ENCODE peak calls at places on chromosomes 11 and 22, in seven cellular contexts. Z, C, S, A, P, O and X are unnamed samples.

GRCh38 chr11:118649941-118650340 is 29.5 kb downstream of the TREH start:
- DNase-seq in Z (no peak), P (no peak), A (no peak), S (no peak), C (peak; percentile 49), O (no peak), X (no peak)

GRCh38 chr11:69889400-69890372 is 70.5 kb upstream of the FGF3 start:
- DNase-seq in C (no peak), Z (no peak), O (no peak), S (no peak), A (no peak), P (no peak), X (no peak)

GRCh38 chr11:74171630-74172465 is 759 bp downstream of the PPME1 start:
- DNase-seq in S (no peak), P (no peak), Z (no peak), O (no peak), A (no peak), C (no peak), X (no peak)

GRCh38 chr22:38017272-38017920 is 33.0 kb upstream of the SOX10 start:
- DNase-seq in P (peak; percentile 83), C (no peak), Z (no peak), O (peak; percentile 93), A (no peak), S (no peak), X (no peak)

GRCh38 chr11:85464283-85464682 is 162.9 kb downstream of the DLG2 start:
- DNase-seq in P (no peak), S (no peak), O (no peak), C (no peak), A (no peak), Z (no peak), X (no peak)

GRCh38 chr11:103395612-103396011 is 286.4 kb downstream of the DYNC2H1 start:
- DNase-seq in O (no peak), C (peak; percentile 24), Z (no peak), A (no peak), P (no peak), S (no peak), X (no peak)

GRCh38 chr11:14924291-14924690 is 32.3 kb upstream of the CYP2R1 start:
- DNase-seq in O (no peak), P (no peak), Z (no peak), A (no peak), C (no peak), S (no peak), X (no peak)

GRCh38 chr22:37282385-37282677 is at the start of gene CYTH4:
- DNase-seq in A (no peak), P (peak; percentile 43), Z (no peak), O (peak; percentile 80), S (no peak), C (no peak), X (peak; percentile 83)

GRCh38 chr11:69000831-69001245 is 12.2 kb downstream of the MRGPRF start:
- DNase-seq in A (no peak), O (peak; percentile 93), S (peak; percentile 60), Z (no peak), C (peak; percentile 68), P (no peak), X (no peak)

GRCh38 chr11:57668467-57668890 is 565 bp downstream of the ZDHHC5 start:
- DNase-seq in A (no peak), P (no peak), C (no peak), Z (peak; percentile 45), S (no peak), O (no peak), X (no peak)

GRCh38 chr11:71991494-71991893 is 7.2 kb upstream of the IL18BP start:
- DNase-seq in C (no peak), Z (no peak), S (no peak), O (no peak), A (no peak), P (no peak), X (no peak)

GRCh38 chr11:119624102-119624615 is 104.8 kb downstream of the NECTIN1 start:
- DNase-seq in C (no peak), A (peak; percentile 30), P (no peak), Z (no peak), S (peak; percentile 36), O (peak; percentile 52), X (no peak)

GRCh38 chr11:44286268-44286880 is 23.6 kb downstream of the ALX4 start:
- DNase-seq in O (no peak), P (peak; percentile 55), A (peak; percentile 60), Z (peak; percentile 66), S (peak; percentile 89), C (peak; percentile 69), X (peak; percentile 56)

GRCh38 chr11:87352759-87353707 is 315.3 kb downstream of the TMEM135 start:
- DNase-seq in S (peak; percentile 79), A (peak; percentile 87), C (peak; percentile 91), O (peak; percentile 88), P (peak; percentile 77), Z (peak; percentile 88), X (peak; percentile 80)

GRCh38 chr11:503179-503981 is 3.7 kb downstream of the RNH1 start:
- DNase-seq in C (peak; percentile 26), A (no peak), O (peak; percentile 84), Z (no peak), S (no peak), P (no peak), X (no peak)

GRCh38 chr22:44889233-44889878 is 120.4 kb downstream of the PHF21B start:
- DNase-seq in S (no peak), P (no peak), O (no peak), C (no peak), Z (no peak), A (no peak), X (no peak)

GRCh38 chr22:44891293-44891747 is 118.5 kb downstream of the PHF21B start:
- DNase-seq in S (no peak), P (no peak), O (no peak), Z (no peak), C (no peak), A (no peak), X (no peak)

GRCh38 chr22:44891791-44892190 is 118.0 kb downstream of the PHF21B start:
- DNase-seq in P (no peak), A (no peak), Z (no peak), S (no peak), O (no peak), C (no peak), X (no peak)

GRCh38 chr22:44892243-44892642 is 117.6 kb downstream of the PHF21B start:
- DNase-seq in S (no peak), O (no peak), Z (no peak), A (no peak), P (no peak), C (no peak), X (no peak)

DNA sequence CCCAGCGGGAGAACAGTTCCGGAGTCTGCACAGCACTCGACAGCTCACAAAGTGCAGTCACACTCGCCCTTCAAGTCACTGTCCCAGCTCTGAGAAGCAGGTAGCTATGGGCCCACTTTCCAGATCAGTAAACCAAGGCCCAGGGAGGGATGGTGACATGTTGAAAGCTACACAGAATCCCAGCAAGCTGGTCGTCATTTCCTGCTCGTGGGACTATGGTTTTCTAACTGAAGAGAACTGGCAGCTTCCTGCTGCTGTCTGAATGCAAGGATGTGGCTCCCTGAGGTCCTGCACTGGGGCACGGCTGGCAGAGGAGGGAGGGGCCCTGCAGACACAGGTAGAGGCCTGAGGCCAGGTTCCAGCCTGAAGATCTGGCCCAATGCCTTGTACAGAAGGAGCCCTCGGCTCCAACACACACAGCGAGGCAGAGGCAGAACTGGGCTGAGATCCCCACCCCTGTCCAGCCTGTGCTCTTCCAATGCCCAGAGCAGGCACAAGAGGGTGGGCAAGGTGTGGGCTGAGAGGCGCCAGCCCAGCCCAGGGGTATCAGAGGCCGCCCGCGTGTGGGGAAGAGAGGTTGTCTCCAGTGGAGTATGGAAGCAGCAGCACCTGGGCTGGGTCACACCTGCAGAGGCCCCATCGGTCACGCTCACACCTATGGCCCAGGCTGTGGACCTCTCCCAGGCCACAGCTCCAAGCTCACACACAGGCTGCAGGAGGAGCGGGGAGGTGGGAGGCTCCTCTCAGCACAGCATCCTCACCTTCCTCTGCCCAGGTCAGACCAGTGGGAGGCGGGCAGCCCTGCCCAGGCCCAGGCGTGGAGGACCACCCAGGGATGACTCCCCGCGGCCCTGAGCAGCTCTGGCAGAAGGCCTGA is 119.2 kb downstream of the PHF21B start:
- DNase-seq in C (no peak), Z (no peak), A (no peak), P (no peak), S (no peak), O (no peak), X (no peak)
- H3K4me3 ChIP-seq in C (no peak overlapping the region), Z (no peak overlapping the region), A (no peak overlapping the region), P (no peak overlapping the region), S (no peak overlapping the region), O (no peak overlapping the region), X (no peak overlapping the region)

GRCh38 chr11:113398669-113399430 is 11.3 kb downstream of the ANKK1 start:
- DNase-seq in P (no peak), A (no peak), S (no peak), Z (no peak), C (no peak), O (no peak), X (no peak)

GRCh38 chr11:113397821-113398220 is 10.2 kb downstream of the ANKK1 start:
- DNase-seq in P (no peak), Z (no peak), C (no peak), S (no peak), A (no peak), O (no peak), X (no peak)

GRCh38 chr11:113400631-113401230 is 13.2 kb downstream of the ANKK1 start:
- DNase-seq in O (no peak), Z (no peak), P (no peak), A (no peak), C (no peak), S (no peak), X (no peak)

GRCh38 chr11:113404859-113405430 is 17.4 kb downstream of the ANKK1 start:
- DNase-seq in P (no peak), Z (no peak), O (peak; percentile 57), C (no peak), S (no peak), A (no peak), X (no peak)

GRCh38 chr11:113401718-113402117 is 14.1 kb downstream of the ANKK1 start:
- DNase-seq in A (no peak), Z (no peak), C (peak; percentile 28), O (no peak), S (peak; percentile 12), P (peak; percentile 80), X (no peak)
- TF ChIP-seq CTCF in A (no peak), Z (no peak), C (no peak), O (no peak), S (no peak), P (no peak), X (no peak)

GRCh38 chr11:70944141-70944540 is 308.2 kb downstream of the SHANK2 start:
- DNase-seq in Z (no peak), A (no peak), S (no peak), C (no peak), O (no peak), P (no peak), X (no peak)
- H3K9me3 ChIP-seq in Z (no peaks in the 10 kb centered on the region), A (peaks cover 14% of the 10 kb centered on the region), S (peaks cover 39% of the 10 kb centered on the region), C (no peaks in the 10 kb centered on the region), O (peaks cover 12% of the 10 kb centered on the region), P (peaks cover 49% of the 10 kb centered on the region), X (no peaks in the 10 kb centered on the region)

DNA sequence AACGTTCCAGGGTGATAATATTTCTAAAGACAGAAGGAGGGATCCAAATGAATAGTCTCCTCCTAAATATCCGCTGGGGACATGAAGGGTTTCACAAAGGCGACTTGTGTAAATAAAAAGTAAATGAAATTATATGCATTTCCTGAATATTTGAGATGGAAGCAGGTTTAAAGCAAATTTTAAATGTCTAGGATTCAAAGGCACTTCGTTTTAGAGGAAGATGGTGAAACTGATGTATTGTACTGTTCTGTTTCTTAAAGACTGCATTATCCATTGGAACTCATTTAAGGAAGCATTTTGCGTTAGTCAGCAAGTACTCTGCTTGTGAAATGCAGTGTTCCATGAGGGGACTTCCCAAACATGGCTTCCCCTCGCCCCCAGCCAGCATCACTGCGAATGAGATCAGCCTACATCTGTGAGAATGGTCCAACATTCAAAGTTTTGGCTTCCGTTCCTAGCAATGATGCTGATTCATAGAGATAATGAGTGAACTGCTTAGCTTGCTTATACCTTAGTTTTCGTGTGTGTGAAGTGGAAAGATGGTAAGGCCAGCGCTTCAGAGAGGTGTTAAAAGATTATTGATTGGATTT is 1.5 kb downstream of the RAB39A start:
- DNase-seq in S (no peak), Z (no peak), A (no peak), C (no peak), O (no peak), P (no peak), X (no peak)
- H3K4me3 ChIP-seq in S (no peak overlapping the region), Z (no peak overlapping the region), A (peak overlapping the region; percentile 74), C (no peak overlapping the region), O (no peak overlapping the region), P (peak overlapping the region; percentile 63), X (no peak overlapping the region)